ENCODE peak calls at places on chromosomes 7 and 10, in six cellular contexts. X is tibial nerve, H is foreskin keratinocyte, J is pancreas, F is kidney, L is fibroblast of mammary gland. P is an unnamed sample.

GRCh38 chr7:113763226-113763625 is 155.6 kb downstream of the PPP1R3A start:
- DNase-seq in L (no peak), H (peak), F (no peak), X (no peak), J (no peak), P (no peak)

GRCh38 chr7:70505468-70505867 is 626.5 kb upstream of the GALNT17 start:
- DNase-seq in F (no peak), L (no peak), H (no peak), X (no peak), J (no peak), P (no peak)

GRCh38 chr7:503575-504111 is 16.0 kb downstream of the PDGFA start:
- DNase-seq in X (no peak), H (no peak), J (peak), F (peak), L (peak), P (no peak)

GRCh38 chr10:49500420-49500819 is 38.5 kb downstream of the ERCC6 start:
- DNase-seq in H (no peak), F (no peak), X (no peak), J (no peak), L (no peak), P (no peak)

GRCh38 chr7:141844256-141844655 is 3.0 kb upstream of the PRSS37 start:
- DNase-seq in J (peak), X (no peak), L (no peak), F (no peak), H (no peak), P (no peak)

GRCh38 chr7:106216517-106217088 is 68.2 kb downstream of the NAMPT start:
- DNase-seq in L (peak), J (no peak), F (no peak), H (peak), X (peak), P (no peak)

GRCh38 chr10:27391325-27391724 is 112.8 kb upstream of the RAB18 start:
- DNase-seq in F (no peak), X (no peak), H (peak), L (peak), J (no peak), P (no peak)

GRCh38 chr10:121324678-121325213 is 273.5 kb downstream of the FGFR2 start:
- DNase-seq in H (peak), L (no peak), J (no peak), X (no peak), F (peak), P (no peak)

GRCh38 chr10:115918812-115919211 is 354.2 kb downstream of the GFRA1 start:
- DNase-seq in F (no peak), X (no peak), L (peak), J (no peak), H (no peak), P (no peak)

GRCh38 chr7:106180721-106181120 is 68.6 kb upstream of the SYPL1 start:
- DNase-seq in J (no peak), X (no peak), F (no peak), H (peak), L (no peak), P (no peak)

GRCh38 chr7:86863452-86863851 is 196.0 kb downstream of the ELAPOR2 start:
- DNase-seq in X (no peak), L (no peak), F (no peak), J (no peak), H (no peak), P (no peak)

GRCh38 chr7:50660040-50660829 is 95.0 kb upstream of the DDC start:
- DNase-seq in J (no peak), X (no peak), F (no peak), L (no peak), H (no peak), P (no peak)

GRCh38 chr10:102656026-102656425 is 11.7 kb downstream of the TRIM8 start:
- DNase-seq in F (peak), L (no peak), J (no peak), X (no peak), H (no peak), P (no peak)

GRCh38 chr10:4429538-4429937 is 396.5 kb upstream of the AKR1E2 start:
- DNase-seq in L (no peak), X (no peak), H (no peak), F (no peak), J (no peak), P (no peak)

GRCh38 chr7:150988230-150989226 is 2.3 kb upstream of the NOS3 start:
- DNase-seq in J (no peak), F (peak), X (peak), L (no peak), H (no peak), P (peak)

DNA sequence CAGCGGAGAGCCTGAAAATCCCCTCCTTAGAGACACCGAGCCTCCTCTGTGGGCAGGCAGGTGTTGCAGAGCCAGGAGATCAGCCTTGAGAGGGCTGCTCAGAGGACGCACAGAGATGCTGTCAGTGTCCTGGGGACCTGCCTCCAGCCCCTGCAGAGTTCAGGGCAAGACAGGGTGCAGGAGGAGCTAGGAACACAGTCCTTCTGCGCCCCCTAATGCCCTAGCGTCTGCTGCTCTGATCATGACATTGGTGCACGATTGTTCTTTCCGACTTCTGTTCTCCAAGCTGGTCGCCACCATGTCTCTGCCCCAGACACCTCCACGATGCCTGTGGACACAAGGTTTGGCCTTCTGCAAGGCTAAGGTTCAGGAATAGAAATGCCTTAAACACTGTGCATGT is 613.7 kb upstream of the MKI67 start:
- DNase-seq in J (no peak), L (no peak), H (no peak), F (no peak), X (no peak), P (no peak)
- TF ChIP-seq CTCF in J (no peak), L (no peak), H (no peak), F (no peak), X (no peak), P (no peak)

GRCh38 chr7:28364082-28364481 is 48.2 kb upstream of the CREB5 start:
- DNase-seq in H (no peak), X (no peak), L (peak), F (no peak), J (no peak), P (no peak)
- TF ChIP-seq CTCF in H (peak), X (no peak), L (peak), F (no peak), J (no peak), P (peak)

GRCh38 chr7:25385731-25386136 is 157.4 kb upstream of the NPVF start:
- DNase-seq in L (no peak), H (no peak), X (no peak), J (peak), F (no peak), P (no peak)

GRCh38 chr7:25383402-25383801 is 155.1 kb upstream of the NPVF start:
- DNase-seq in L (no peak), F (no peak), X (no peak), H (no peak), J (no peak), P (no peak)

GRCh38 chr7:25384820-25385560 is 156.7 kb upstream of the NPVF start:
- DNase-seq in J (no peak), H (no peak), X (no peak), L (no peak), F (peak), P (no peak)

GRCh38 chr7:25388681-25389080 is 160.4 kb upstream of the NPVF start:
- DNase-seq in H (no peak), X (no peak), J (no peak), F (no peak), L (no peak), P (no peak)

GRCh38 chr7:25386311-25386744 is 158.0 kb upstream of the NPVF start:
- DNase-seq in L (no peak), F (no peak), X (no peak), J (no peak), H (no peak), P (no peak)
- TF ChIP-seq CTCF in L (no peak), F (no peak), X (no peak), J (no peak), H (no peak), P (no peak)

DNA sequence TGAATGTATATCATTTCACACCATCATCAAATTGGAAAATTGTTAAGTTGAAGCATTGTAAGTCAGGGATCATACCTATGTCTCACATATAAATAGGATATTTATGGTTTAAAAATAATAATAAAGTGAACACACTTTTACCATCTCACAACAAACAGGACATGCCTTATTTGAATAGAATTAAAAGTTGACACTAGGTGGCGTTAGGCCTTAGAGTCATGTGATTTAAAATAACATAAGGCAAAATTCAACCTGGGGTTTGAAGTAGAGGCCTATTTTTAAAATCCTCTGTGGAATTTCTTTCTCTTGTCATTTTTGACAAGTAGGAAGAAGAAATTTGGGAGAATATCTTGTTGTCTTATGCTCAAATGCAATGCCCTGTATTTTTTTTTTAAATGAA is 184.7 kb upstream of the PCDH15 start:
- DNase-seq in F (no peak), X (no peak), H (no peak), J (no peak), L (peak), P (no peak)
- TF ChIP-seq CTCF in F (peak), X (no peak), H (peak), J (peak), L (peak), P (peak)

DNA sequence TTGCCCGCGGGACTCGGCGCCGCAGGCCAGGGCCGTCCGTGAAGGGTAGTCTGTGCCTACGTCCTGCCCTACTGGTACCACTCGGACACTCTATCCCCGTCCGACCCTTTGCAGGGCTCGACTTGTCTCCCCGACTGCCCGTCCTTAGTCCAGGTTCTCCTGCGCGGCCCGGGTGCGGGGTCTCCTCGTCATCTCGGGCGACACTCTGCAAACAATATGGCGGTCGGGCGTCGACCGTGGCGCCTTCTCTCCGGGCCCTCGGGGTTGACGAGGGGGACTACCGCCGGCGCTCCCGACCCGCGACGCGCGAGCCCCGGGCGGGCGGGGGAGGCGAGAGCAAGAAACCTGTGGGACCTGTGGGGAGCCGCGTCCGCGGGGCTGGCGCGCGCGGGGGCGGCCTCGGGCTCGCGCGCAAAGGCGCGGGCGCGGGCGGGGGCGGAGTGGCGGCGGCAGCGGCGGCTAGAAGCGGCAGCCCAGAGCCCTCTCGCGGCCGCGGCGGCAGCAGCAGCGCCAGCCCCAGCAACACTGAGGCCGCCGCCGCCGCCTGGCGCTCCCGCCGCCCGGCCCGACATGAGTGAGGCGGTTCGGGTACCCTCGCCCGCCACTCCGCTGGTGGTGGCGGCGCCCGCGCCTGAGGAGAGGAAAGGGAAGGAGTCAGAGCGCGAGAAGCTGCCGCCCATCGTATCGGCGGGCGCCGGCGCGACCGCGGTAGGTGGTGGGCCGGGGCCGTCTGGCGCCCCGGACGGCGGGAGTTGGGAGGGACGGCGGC is at the start of gene HECTD2:
- DNase-seq in F (peak), L (peak), X (peak), J (peak), H (peak), P (peak)
- TF ChIP-seq CTCF in F (peak), L (no peak), X (peak), J (peak), H (peak), P (no peak)

GRCh38 chr7:157784114-157784835 is 447.5 kb downstream of the DNAJB6 start:
- DNase-seq in L (peak), H (no peak), J (no peak), F (peak), X (no peak), P (no peak)

GRCh38 chr7:157785021-157785441 is 448.2 kb downstream of the DNAJB6 start:
- DNase-seq in F (peak), J (no peak), L (no peak), H (no peak), X (peak), P (no peak)

GRCh38 chr7:157786375-157787274 is 449.8 kb downstream of the DNAJB6 start:
- DNase-seq in J (no peak), H (no peak), L (no peak), X (no peak), F (peak), P (no peak)

GRCh38 chr7:157787275-157787701 is 450.5 kb downstream of the DNAJB6 start:
- DNase-seq in J (no peak), H (no peak), X (no peak), L (no peak), F (peak), P (no peak)

DNA sequence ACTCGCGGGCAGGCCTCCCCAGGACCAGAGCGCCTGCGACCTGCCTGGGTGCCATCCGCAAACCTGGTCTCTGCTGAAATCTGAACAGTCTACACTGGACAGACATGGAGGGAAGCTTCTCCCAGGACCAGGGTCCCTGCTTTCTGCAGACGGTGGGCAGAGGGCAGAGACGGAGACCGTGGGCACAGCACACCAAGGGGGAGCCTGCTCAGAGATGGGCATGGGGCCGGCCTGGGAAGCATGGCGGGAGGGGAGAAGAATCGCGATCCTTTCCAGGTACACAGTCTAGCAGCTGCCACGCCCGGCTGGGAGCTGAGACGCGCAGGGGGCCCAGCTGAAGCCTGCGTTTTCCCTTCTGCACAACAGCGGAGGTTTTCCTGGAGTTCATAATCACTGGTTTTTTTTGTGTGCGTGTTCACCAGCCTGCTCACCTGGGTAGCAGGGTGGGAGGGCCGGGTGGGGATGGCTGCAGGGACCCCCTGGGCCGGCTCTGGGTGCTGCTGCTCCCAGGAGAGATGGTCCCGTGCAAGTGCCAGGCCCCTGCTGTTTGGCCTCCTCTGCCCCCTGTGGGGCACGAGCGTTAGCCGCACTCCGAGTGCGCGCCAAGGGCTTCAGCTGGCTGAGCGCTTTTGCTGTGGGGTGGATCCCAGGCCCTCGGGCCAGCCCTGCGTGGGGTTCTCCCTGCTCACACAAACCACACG is 448.8 kb downstream of the DNAJB6 start:
- DNase-seq in J (no peak), L (no peak), X (no peak), F (peak), H (no peak), P (no peak)
- TF ChIP-seq CTCF in J (no peak), L (no peak), X (no peak), F (no peak), H (no peak), P (no peak)

GRCh38 chr7:80499350-80499955 is 12.4 kb downstream of the GNAT3 start:
- DNase-seq in X (peak), F (peak), J (peak), L (peak), H (peak), P (no peak)
- TF ChIP-seq CTCF in X (no peak), F (no peak), J (no peak), L (no peak), H (no peak), P (no peak)